ENCODE peak calls at places on chromosomes 4 and X, in seven cellular contexts. One of them, this sample, is unnamed.

GRCh38 chr4:143581331-143581961 is 67.9 kb downstream of the SMARCA5 start:
- DNase-seq in foreskin fibroblast: no peak
- DNase-seq in fibroblast of mammary gland: no peak
- DNase-seq in ascending aorta: no peak
- DNase-seq in fibroblast of the aortic adventitia: no peak
- DNase-seq in heart left ventricle: no peak
- DNase-seq in endodermal cell: peak
- DNase-seq in this sample: no peak

GRCh38 chrX:19864736-19865135 is 22.7 kb downstream of the SH3KBP1 start:
- DNase-seq in foreskin fibroblast: no peak
- DNase-seq in fibroblast of mammary gland: no peak
- DNase-seq in ascending aorta: no peak
- DNase-seq in fibroblast of the aortic adventitia: no peak
- DNase-seq in heart left ventricle: no peak
- DNase-seq in endodermal cell: no peak
- DNase-seq in this sample: no peak

GRCh38 chr4:122744229-122744628 is 11.7 kb downstream of the BBS12 start:
- DNase-seq in foreskin fibroblast: peak
- DNase-seq in fibroblast of mammary gland: peak
- DNase-seq in ascending aorta: no peak
- DNase-seq in fibroblast of the aortic adventitia: peak
- DNase-seq in heart left ventricle: no peak
- DNase-seq in endodermal cell: no peak
- DNase-seq in this sample: no peak

GRCh38 chr4:23614284-23614892 is 275.5 kb downstream of the PPARGC1A start:
- DNase-seq in foreskin fibroblast: peak
- DNase-seq in fibroblast of mammary gland: peak
- DNase-seq in ascending aorta: no peak
- DNase-seq in fibroblast of the aortic adventitia: peak
- DNase-seq in heart left ventricle: no peak
- DNase-seq in endodermal cell: peak
- DNase-seq in this sample: no peak

GRCh38 chr4:38800956-38801450 is 3.6 kb downstream of the TLR1 start:
- DNase-seq in foreskin fibroblast: no peak
- DNase-seq in fibroblast of mammary gland: no peak
- DNase-seq in ascending aorta: no peak
- DNase-seq in fibroblast of the aortic adventitia: no peak
- DNase-seq in heart left ventricle: no peak
- DNase-seq in endodermal cell: no peak
- DNase-seq in this sample: no peak

GRCh38 chr4:25321703-25322102 is 9.1 kb downstream of the ZCCHC4 start:
- DNase-seq in foreskin fibroblast: no peak
- DNase-seq in fibroblast of mammary gland: no peak
- DNase-seq in ascending aorta: no peak
- DNase-seq in fibroblast of the aortic adventitia: no peak
- DNase-seq in heart left ventricle: no peak
- DNase-seq in endodermal cell: no peak
- DNase-seq in this sample: no peak

GRCh38 chrX:17005712-17006372 is 59.4 kb downstream of the REPS2 start:
- DNase-seq in foreskin fibroblast: no peak
- DNase-seq in fibroblast of mammary gland: peak
- DNase-seq in ascending aorta: no peak
- DNase-seq in fibroblast of the aortic adventitia: no peak
- DNase-seq in heart left ventricle: no peak
- DNase-seq in endodermal cell: no peak
- DNase-seq in this sample: no peak

GRCh38 chr4:10587296-10587695 is 97.3 kb downstream of the CLNK start:
- DNase-seq in foreskin fibroblast: no peak
- DNase-seq in fibroblast of mammary gland: no peak
- DNase-seq in ascending aorta: no peak
- DNase-seq in fibroblast of the aortic adventitia: no peak
- DNase-seq in heart left ventricle: no peak
- DNase-seq in endodermal cell: no peak
- DNase-seq in this sample: no peak

GRCh38 chr4:65918217-65918616 is 247.9 kb upstream of the EPHA5 start:
- DNase-seq in foreskin fibroblast: no peak
- DNase-seq in fibroblast of mammary gland: no peak
- DNase-seq in ascending aorta: no peak
- DNase-seq in fibroblast of the aortic adventitia: peak
- DNase-seq in heart left ventricle: no peak
- DNase-seq in endodermal cell: no peak
- DNase-seq in this sample: no peak

GRCh38 chr4:5812506-5813229 is 80.2 kb downstream of the CRMP1 start:
- DNase-seq in foreskin fibroblast: peak
- DNase-seq in fibroblast of mammary gland: peak
- DNase-seq in ascending aorta: no peak
- DNase-seq in fibroblast of the aortic adventitia: peak
- DNase-seq in heart left ventricle: no peak
- DNase-seq in endodermal cell: peak
- DNase-seq in this sample: no peak

GRCh38 chrX:115630204-115630603 is 69.2 kb downstream of the PLS3 start:
- DNase-seq in foreskin fibroblast: no peak
- DNase-seq in fibroblast of mammary gland: no peak
- DNase-seq in ascending aorta: no peak
- DNase-seq in fibroblast of the aortic adventitia: peak
- DNase-seq in heart left ventricle: no peak
- DNase-seq in endodermal cell: no peak
- DNase-seq in this sample: no peak

GRCh38 chr4:84582988-84583870 is at the start of gene CDS1:
- DNase-seq in foreskin fibroblast: peak
- DNase-seq in fibroblast of mammary gland: no peak
- DNase-seq in ascending aorta: no peak
- DNase-seq in fibroblast of the aortic adventitia: no peak
- DNase-seq in heart left ventricle: peak
- DNase-seq in endodermal cell: peak
- DNase-seq in this sample: no peak

GRCh38 chr4:185810746-185811508 is 1.1 kb downstream of the SORBS2 start:
- DNase-seq in foreskin fibroblast: no peak
- DNase-seq in fibroblast of mammary gland: no peak
- DNase-seq in ascending aorta: no peak
- DNase-seq in fibroblast of the aortic adventitia: peak
- DNase-seq in heart left ventricle: no peak
- DNase-seq in endodermal cell: peak
- DNase-seq in this sample: no peak

GRCh38 chr4:19402666-19403065 is 849.0 kb upstream of the SLIT2 start:
- DNase-seq in foreskin fibroblast: peak
- DNase-seq in fibroblast of mammary gland: peak
- DNase-seq in ascending aorta: no peak
- DNase-seq in fibroblast of the aortic adventitia: peak
- DNase-seq in heart left ventricle: no peak
- DNase-seq in endodermal cell: no peak
- DNase-seq in this sample: no peak

GRCh38 chr4:24428850-24429249 is 155.5 kb downstream of the DHX15 start:
- DNase-seq in foreskin fibroblast: peak
- DNase-seq in fibroblast of mammary gland: no peak
- DNase-seq in ascending aorta: no peak
- DNase-seq in fibroblast of the aortic adventitia: no peak
- DNase-seq in heart left ventricle: no peak
- DNase-seq in endodermal cell: no peak
- DNase-seq in this sample: no peak

GRCh38 chr4:177461606-177462005 is 19.4 kb upstream of the AGA start:
- DNase-seq in foreskin fibroblast: peak
- DNase-seq in fibroblast of mammary gland: no peak
- DNase-seq in ascending aorta: no peak
- DNase-seq in fibroblast of the aortic adventitia: no peak
- DNase-seq in heart left ventricle: no peak
- DNase-seq in endodermal cell: no peak
- DNase-seq in this sample: no peak

GRCh38 chr4:153095448-153096204 is 108.6 kb upstream of the TRIM2 start:
- DNase-seq in foreskin fibroblast: no peak
- DNase-seq in fibroblast of mammary gland: no peak
- DNase-seq in ascending aorta: no peak
- DNase-seq in fibroblast of the aortic adventitia: no peak
- DNase-seq in heart left ventricle: no peak
- DNase-seq in endodermal cell: no peak
- DNase-seq in this sample: no peak

GRCh38 chr4:74654230-74654681 is 140.1 kb downstream of the BTC start:
- DNase-seq in foreskin fibroblast: no peak
- DNase-seq in fibroblast of mammary gland: no peak
- DNase-seq in ascending aorta: no peak
- DNase-seq in fibroblast of the aortic adventitia: no peak
- DNase-seq in heart left ventricle: no peak
- DNase-seq in endodermal cell: no peak
- DNase-seq in this sample: no peak

GRCh38 chrX:1433646-1434357 is 18.9 kb downstream of the ASMTL start:
- DNase-seq in foreskin fibroblast: no peak
- DNase-seq in fibroblast of mammary gland: no peak
- DNase-seq in ascending aorta: no peak
- DNase-seq in fibroblast of the aortic adventitia: no peak
- DNase-seq in heart left ventricle: no peak
- DNase-seq in endodermal cell: peak
- DNase-seq in this sample: no peak

GRCh38 chr4:7062816-7063215 is 5.0 kb downstream of the GRPEL1 start:
- DNase-seq in foreskin fibroblast: no peak
- DNase-seq in fibroblast of mammary gland: no peak
- DNase-seq in ascending aorta: no peak
- DNase-seq in fibroblast of the aortic adventitia: no peak
- DNase-seq in heart left ventricle: no peak
- DNase-seq in endodermal cell: no peak
- DNase-seq in this sample: no peak

GRCh38 chr4:113300384-113301011 is 251.0 kb downstream of the ANK2 start:
- DNase-seq in foreskin fibroblast: peak
- DNase-seq in fibroblast of mammary gland: peak
- DNase-seq in ascending aorta: no peak
- DNase-seq in fibroblast of the aortic adventitia: peak
- DNase-seq in heart left ventricle: peak
- DNase-seq in endodermal cell: no peak
- DNase-seq in this sample: no peak

GRCh38 chr4:169658196-169658595 is 37.8 kb downstream of the CLCN3 start:
- DNase-seq in foreskin fibroblast: no peak
- DNase-seq in fibroblast of mammary gland: no peak
- DNase-seq in ascending aorta: no peak
- DNase-seq in fibroblast of the aortic adventitia: no peak
- DNase-seq in heart left ventricle: no peak
- DNase-seq in endodermal cell: no peak
- DNase-seq in this sample: no peak

GRCh38 chr4:137668885-137669284 is 136.6 kb upstream of the PCDH18 start:
- DNase-seq in foreskin fibroblast: no peak
- DNase-seq in fibroblast of mammary gland: no peak
- DNase-seq in ascending aorta: no peak
- DNase-seq in fibroblast of the aortic adventitia: no peak
- DNase-seq in heart left ventricle: no peak
- DNase-seq in endodermal cell: no peak
- DNase-seq in this sample: no peak

GRCh38 chr4:155787113-155787710 is 28.4 kb downstream of the GUCY1B1 start:
- DNase-seq in foreskin fibroblast: peak
- DNase-seq in fibroblast of mammary gland: peak
- DNase-seq in ascending aorta: no peak
- DNase-seq in fibroblast of the aortic adventitia: peak
- DNase-seq in heart left ventricle: no peak
- DNase-seq in endodermal cell: peak
- DNase-seq in this sample: no peak

GRCh38 chr4:11428701-11429571 is at the start of gene HS3ST1:
- DNase-seq in foreskin fibroblast: peak
- DNase-seq in fibroblast of mammary gland: peak
- DNase-seq in ascending aorta: peak
- DNase-seq in fibroblast of the aortic adventitia: peak
- DNase-seq in heart left ventricle: peak
- DNase-seq in endodermal cell: peak
- DNase-seq in this sample: peak

GRCh38 chrX:57573754-57574153 is 18.1 kb upstream of the ZXDB start:
- DNase-seq in foreskin fibroblast: peak
- DNase-seq in fibroblast of mammary gland: peak
- DNase-seq in ascending aorta: no peak
- DNase-seq in fibroblast of the aortic adventitia: peak
- DNase-seq in heart left ventricle: no peak
- DNase-seq in endodermal cell: peak
- DNase-seq in this sample: no peak

GRCh38 chrX:46554942-46555341 is 9.7 kb upstream of the ZNF674 start:
- DNase-seq in foreskin fibroblast: peak
- DNase-seq in fibroblast of mammary gland: peak
- DNase-seq in ascending aorta: no peak
- DNase-seq in fibroblast of the aortic adventitia: peak
- DNase-seq in heart left ventricle: no peak
- DNase-seq in endodermal cell: no peak
- DNase-seq in this sample: no peak
- TF ChIP-seq CTCF in foreskin fibroblast: no peak
- TF ChIP-seq CTCF in fibroblast of mammary gland: peak
- TF ChIP-seq CTCF in ascending aorta: peak
- TF ChIP-seq CTCF in fibroblast of the aortic adventitia: peak
- TF ChIP-seq CTCF in heart left ventricle: peak
- TF ChIP-seq CTCF in endodermal cell: peak
- TF ChIP-seq CTCF in this sample: peak

GRCh38 chrX:67732864-67733263 is 189.0 kb downstream of the AR start:
- DNase-seq in foreskin fibroblast: no peak
- DNase-seq in fibroblast of mammary gland: no peak
- DNase-seq in ascending aorta: no peak
- DNase-seq in fibroblast of the aortic adventitia: no peak
- DNase-seq in heart left ventricle: no peak
- DNase-seq in endodermal cell: no peak
- DNase-seq in this sample: no peak
- H3K4me3 ChIP-seq in foreskin fibroblast: no peak
- H3K4me3 ChIP-seq in fibroblast of mammary gland: no peak
- H3K4me3 ChIP-seq in ascending aorta: no peak
- H3K4me3 ChIP-seq in fibroblast of the aortic adventitia: no peak
- H3K4me3 ChIP-seq in heart left ventricle: no peak
- H3K4me3 ChIP-seq in endodermal cell: no peak
- H3K4me3 ChIP-seq in this sample: no peak

DNA sequence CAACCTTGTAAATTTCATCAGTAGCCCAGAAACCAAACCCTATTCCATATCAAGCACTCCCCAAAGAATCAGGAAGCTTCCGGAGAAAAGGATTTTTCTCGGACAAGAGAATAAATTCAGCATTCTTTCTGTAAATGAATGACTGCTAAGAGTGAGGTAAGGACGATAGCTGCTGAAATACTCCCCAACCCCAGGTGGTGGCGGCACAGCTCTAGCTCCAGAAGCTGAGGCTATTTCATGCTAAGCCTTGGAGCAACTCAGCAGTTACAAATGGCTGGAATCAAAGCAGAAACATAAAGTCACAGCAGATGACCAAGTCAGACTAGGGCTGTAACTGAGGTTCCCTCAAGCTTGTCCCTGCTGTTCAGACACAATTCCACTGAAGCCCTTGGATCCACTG is 13.9 kb upstream of the PCDH19 start:
- DNase-seq in foreskin fibroblast: no peak
- DNase-seq in fibroblast of mammary gland: peak
- DNase-seq in ascending aorta: no peak
- DNase-seq in fibroblast of the aortic adventitia: no peak
- DNase-seq in heart left ventricle: no peak
- DNase-seq in endodermal cell: peak
- DNase-seq in this sample: no peak
- TF ChIP-seq CTCF in foreskin fibroblast: no peak
- TF ChIP-seq CTCF in fibroblast of mammary gland: peak
- TF ChIP-seq CTCF in ascending aorta: no peak
- TF ChIP-seq CTCF in fibroblast of the aortic adventitia: peak
- TF ChIP-seq CTCF in heart left ventricle: no peak
- TF ChIP-seq CTCF in endodermal cell: peak
- TF ChIP-seq CTCF in this sample: no peak

GRCh38 chr4:35939746-35940145 is 304.6 kb downstream of the ARAP2 start:
- DNase-seq in foreskin fibroblast: no peak
- DNase-seq in fibroblast of mammary gland: no peak
- DNase-seq in ascending aorta: no peak
- DNase-seq in fibroblast of the aortic adventitia: no peak
- DNase-seq in heart left ventricle: no peak
- DNase-seq in endodermal cell: no peak
- DNase-seq in this sample: no peak

GRCh38 chr4:35934370-35934981 is 309.8 kb downstream of the ARAP2 start:
- DNase-seq in foreskin fibroblast: peak
- DNase-seq in fibroblast of mammary gland: peak
- DNase-seq in ascending aorta: no peak
- DNase-seq in fibroblast of the aortic adventitia: peak
- DNase-seq in heart left ventricle: no peak
- DNase-seq in endodermal cell: no peak
- DNase-seq in this sample: no peak
- H3K4me3 ChIP-seq in foreskin fibroblast: no peak
- H3K4me3 ChIP-seq in fibroblast of mammary gland: no peak
- H3K4me3 ChIP-seq in ascending aorta: no peak
- H3K4me3 ChIP-seq in fibroblast of the aortic adventitia: no peak
- H3K4me3 ChIP-seq in heart left ventricle: no peak
- H3K4me3 ChIP-seq in endodermal cell: peak
- H3K4me3 ChIP-seq in this sample: no peak

GRCh38 chrX:80237072-80237471 is 183.2 kb upstream of the TENT5D start:
- DNase-seq in foreskin fibroblast: no peak
- DNase-seq in fibroblast of mammary gland: no peak
- DNase-seq in ascending aorta: no peak
- DNase-seq in fibroblast of the aortic adventitia: peak
- DNase-seq in heart left ventricle: no peak
- DNase-seq in endodermal cell: peak
- DNase-seq in this sample: no peak
- TF ChIP-seq CTCF in foreskin fibroblast: no peak
- TF ChIP-seq CTCF in fibroblast of mammary gland: no peak
- TF ChIP-seq CTCF in ascending aorta: no peak
- TF ChIP-seq CTCF in fibroblast of the aortic adventitia: peak
- TF ChIP-seq CTCF in heart left ventricle: no peak
- TF ChIP-seq CTCF in endodermal cell: peak
- TF ChIP-seq CTCF in this sample: no peak